ENCODE peak calls at places on chromosomes 2 and 18, in four cellular contexts. Z is HepG2, I is GM12878, J is H1. G is an unnamed sample.

GRCh38 chr2:27776097-27776496 is 4.6 kb downstream of the MRPL33 start:
- DNase-seq in J (no peak), I (no peak), Z (no peak), G (no peak)

GRCh38 chr18:49161627-49162026 is 210.9 kb upstream of the SMAD7 start:
- DNase-seq in I (peak; percentile 90), Z (no peak), J (no peak), G (no peak)

GRCh38 chr2:313991-314390 is 26.1 kb upstream of the ALKAL2 start:
- DNase-seq in J (no peak), I (no peak), Z (no peak), G (no peak)

GRCh38 chr2:26043862-26044736 is 10.2 kb downstream of the RAB10 start:
- DNase-seq in Z (peak; percentile 54), I (no peak), J (no peak), G (no peak)

GRCh38 chr2:60439219-60439974 is 114.1 kb downstream of the BCL11A start:
- DNase-seq in J (no peak), Z (no peak), I (peak; percentile 96), G (peak; percentile 25)

GRCh38 chr18:21656402-21656801 is 44.3 kb downstream of the SNRPD1 start:
- DNase-seq in J (no peak), Z (no peak), I (no peak), G (no peak)

GRCh38 chr2:104050632-104051242 is 803.2 kb upstream of the POU3F3 start:
- DNase-seq in Z (no peak), J (no peak), I (no peak), G (no peak)

GRCh38 chr2:36371963-36372391 is 16.4 kb downstream of the CRIM1 start:
- DNase-seq in I (no peak), J (no peak), Z (peak; percentile 73), G (no peak)

GRCh38 chr2:103437161-103437560 is 675.3 kb downstream of the TMEM182 start:
- DNase-seq in I (no peak), Z (no peak), J (no peak), G (no peak)

GRCh38 chr2:25976884-25977741 is 5.2 kb downstream of the KIF3C start:
- DNase-seq in I (no peak), Z (no peak), J (no peak), G (no peak)

GRCh38 chr18:36127866-36128845 is 984 bp downstream of the SLC39A6 start:
- DNase-seq in J (no peak), Z (peak; percentile 23), I (no peak), G (peak; percentile 39)

GRCh38 chr2:11616097-11616687 is 53.8 kb downstream of the NTSR2 start:
- DNase-seq in Z (no peak), I (no peak), J (no peak), G (no peak)

GRCh38 chr18:7855671-7856070 is 288.6 kb downstream of the PTPRM start:
- DNase-seq in J (no peak), Z (no peak), I (no peak), G (no peak)

GRCh38 chr2:75432761-75433361 is 127.9 kb downstream of the EVA1A start:
- DNase-seq in I (peak; percentile 96), J (no peak), Z (no peak), G (no peak)

GRCh38 chr18:12238861-12239260 is 15.3 kb upstream of the CIDEA start:
- DNase-seq in I (no peak), J (peak; percentile 17), Z (no peak), G (no peak)

GRCh38 chr2:156329031-156329921 is 3.2 kb downstream of the NR4A2 start:
- DNase-seq in I (no peak), Z (no peak), J (peak; percentile 82), G (no peak)

GRCh38 chr2:26616032-26616863 is 24.9 kb downstream of the CIB4 start:
- DNase-seq in Z (no peak), I (no peak), J (no peak), G (no peak)

GRCh38 chr18:73774836-73775509 is 372.7 kb downstream of the FBXO15 start:
- DNase-seq in I (no peak), Z (no peak), J (no peak), G (no peak)

GRCh38 chr2:42961948-42962347 is 169.6 kb upstream of the HAAO start:
- DNase-seq in I (no peak), Z (no peak), J (no peak), G (no peak)

GRCh38 chr2:27249077-27249890 is 13.6 kb downstream of the SLC30A3 start:
- DNase-seq in Z (no peak), J (no peak), I (no peak), G (no peak)

GRCh38 chr2:121098556-121098955 is 186.4 kb downstream of the TFCP2L1 start:
- DNase-seq in J (no peak), Z (no peak), I (no peak), G (no peak)

GRCh38 chr2:74746480-74746879 is 87.4 kb upstream of the HK2 start:
- DNase-seq in I (no peak), J (no peak), Z (no peak), G (no peak)

GRCh38 chr2:39838589-39838988 is 59.5 kb upstream of the THUMPD2 start:
- DNase-seq in Z (no peak), I (no peak), J (no peak), G (peak; percentile 28)

GRCh38 chr2:216858312-216858711 is 1.6 kb downstream of the TNP1 start:
- DNase-seq in I (no peak), Z (no peak), J (no peak), G (no peak)

GRCh38 chr2:167862787-167863186 is 384.6 kb downstream of the STK39 start:
- DNase-seq in I (peak; percentile 15), J (no peak), Z (no peak), G (no peak)

GRCh38 chr2:21392660-21393059 is 268.9 kb downstream of the TDRD15 start:
- DNase-seq in J (no peak), I (no peak), Z (no peak), G (no peak)

GRCh38 chr2:79860233-79861058 is 347.6 kb downstream of the CTNNA2 start:
- DNase-seq in J (no peak), Z (peak; percentile 53), I (no peak), G (peak; percentile 11)

GRCh38 chr18:25176516-25177042 is 175.4 kb downstream of the ZNF521 start:
- DNase-seq in I (no peak), J (no peak), Z (no peak), G (peak; percentile 15)
- TF ChIP-seq CREB1 in I (no peak), J (no peak), Z (no peak), G (no peak)

DNA sequence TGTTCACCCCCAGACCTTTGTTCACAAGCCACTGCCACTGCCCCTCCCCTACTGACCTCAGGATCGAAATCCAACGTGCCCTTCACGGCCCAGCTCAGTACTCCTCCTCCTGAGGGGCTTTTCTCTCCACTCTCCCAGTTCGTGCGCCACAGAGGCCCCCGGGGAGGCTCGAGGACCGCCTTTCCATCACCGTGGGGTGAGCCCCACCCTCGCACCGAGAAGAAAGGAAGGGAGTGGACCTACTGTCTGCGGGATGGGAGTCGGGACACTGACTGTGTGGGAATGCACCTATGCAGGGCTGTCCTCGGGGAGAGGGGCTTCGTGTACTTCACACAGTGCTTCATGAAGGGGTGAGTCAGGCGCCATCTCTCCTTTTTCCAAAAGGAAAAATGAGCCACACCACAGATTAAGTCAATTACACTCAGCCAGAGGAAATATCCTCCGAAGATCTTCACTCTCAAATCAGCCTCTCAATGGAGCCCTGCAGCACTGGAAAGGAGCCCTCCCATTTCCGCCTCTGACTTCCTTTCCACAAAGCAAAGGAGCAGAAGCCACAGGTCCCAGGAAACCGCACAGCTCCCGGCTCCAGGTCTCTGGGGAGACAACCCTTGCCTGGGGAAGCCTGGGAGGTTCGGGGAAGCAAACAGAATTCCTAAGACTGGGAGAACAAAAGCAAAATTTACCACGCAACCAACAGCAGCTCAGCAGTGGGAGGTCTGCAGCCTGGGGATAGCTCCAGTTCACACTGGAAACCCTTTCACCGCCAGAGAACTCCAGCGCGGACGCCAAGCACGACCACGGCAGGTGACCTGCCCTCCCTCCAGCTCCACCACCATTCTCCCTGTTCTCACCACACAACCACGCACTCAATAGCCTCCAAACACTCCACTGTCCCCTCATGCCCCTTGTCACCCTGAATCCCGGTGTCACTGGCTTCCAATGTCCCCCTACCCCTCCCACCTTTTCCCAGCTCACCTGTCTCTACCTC is 21.6 kb downstream of the ADCY3 start:
- DNase-seq in J (no peak), I (no peak), Z (no peak), G (no peak)
- TF ChIP-seq GABPA in J (no peak), I (no peak), Z (no peak), G (no peak)

DNA sequence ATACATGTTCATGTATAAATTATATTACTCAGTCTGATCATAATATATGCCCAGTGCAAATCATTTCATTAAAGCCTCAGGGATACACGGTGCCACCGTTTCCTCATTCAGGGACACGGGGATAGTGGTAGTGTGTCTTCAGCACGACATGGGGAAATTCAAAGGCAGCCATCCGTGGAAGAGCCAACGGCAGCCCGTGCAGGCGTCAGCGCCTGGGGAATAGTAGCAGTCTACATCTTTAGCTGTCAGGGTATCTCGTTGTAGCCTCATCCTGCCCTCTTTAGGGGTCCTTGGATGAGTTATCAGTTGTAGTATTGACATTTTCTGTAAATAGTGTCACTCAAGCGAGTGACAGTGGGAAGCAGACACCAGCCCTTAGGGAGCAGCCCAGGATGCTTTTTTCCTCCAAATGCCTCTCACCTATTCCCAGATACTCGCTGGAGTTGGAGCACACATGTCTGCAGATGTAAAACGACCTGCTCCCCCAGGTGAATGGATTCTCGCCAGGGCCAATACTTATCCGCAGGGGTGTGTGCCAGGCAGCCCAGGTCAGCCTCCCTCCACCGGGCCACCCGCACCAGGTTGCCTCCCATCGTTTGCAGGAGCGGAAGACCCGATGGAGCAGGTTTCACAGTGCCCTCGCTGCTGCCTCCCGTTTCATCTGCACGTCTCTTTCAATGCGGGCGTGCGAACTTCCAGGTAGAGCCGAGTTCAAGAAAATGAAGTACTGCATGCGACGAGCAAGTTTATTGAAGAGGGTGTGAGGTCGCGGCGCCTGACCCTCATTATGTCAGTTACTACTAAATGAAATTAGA is 41.0 kb downstream of the AGAP1 start:
- DNase-seq in Z (no peak), J (no peak), I (no peak), G (no peak)
- TF ChIP-seq CREB1 in Z (no peak), J (no peak), I (no peak), G (no peak)

DNA sequence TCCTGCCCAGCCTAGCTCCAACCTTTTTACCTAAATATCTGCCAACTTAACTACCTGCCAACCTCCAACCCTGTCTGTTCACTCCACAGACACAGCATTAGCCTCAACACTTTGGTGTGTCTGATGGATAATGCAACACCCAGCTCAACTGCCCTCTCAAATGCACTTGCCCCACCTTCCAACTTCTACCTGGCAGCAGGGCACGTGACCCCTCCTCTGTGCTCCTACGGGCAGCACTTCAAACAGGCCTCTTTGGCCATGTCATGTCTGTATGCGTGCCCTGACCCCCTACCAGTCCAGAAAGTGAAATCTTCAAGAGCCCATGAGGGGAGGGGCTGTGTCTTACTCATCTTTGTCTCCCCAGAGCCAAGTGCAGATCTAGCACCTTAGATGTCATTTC is 25.5 kb downstream of the RNF149 start:
- DNase-seq in J (no peak), Z (no peak), I (no peak), G (no peak)
- TF ChIP-seq GABPA in J (no peak), Z (no peak), I (no peak), G (no peak)

GRCh38 chr2:119387381-119388129 is 20.8 kb downstream of the DBI start:
- DNase-seq in I (peak; percentile 59), Z (peak; percentile 34), J (no peak), G (peak; percentile 22)
- TF ChIP-seq CREB1 in I (no peak), Z (no peak), J (no peak), G (no peak)

GRCh38 chr18:59094569-59094968 is 45.1 kb upstream of the SEC11C start:
- DNase-seq in J (no peak), Z (no peak), I (no peak), G (no peak)

GRCh38 chr18:59096098-59096779 is 43.4 kb upstream of the SEC11C start:
- DNase-seq in J (peak; percentile 70), Z (peak; percentile 5), I (no peak), G (no peak)

GRCh38 chr18:59091204-59091603 is 48.5 kb upstream of the SEC11C start:
- DNase-seq in J (no peak), I (no peak), Z (no peak), G (no peak)

GRCh38 chr18:59093668-59094067 is 46.0 kb upstream of the SEC11C start:
- DNase-seq in J (no peak), I (no peak), Z (no peak), G (no peak)
- TF ChIP-seq GABPA in J (no peak), I (no peak), Z (no peak), G (no peak)

G was measured in K562.